ENCODE peak calls at places on chromosomes 13 and 19, in four cellular contexts. G is WTC11, A is HepG2, V is GM12878. E is an unnamed sample.

GRCh38 chr13:49116873-49117272 is 103.3 kb upstream of the MLNR start:
- DNase-seq in G (no peak), A (no peak), V (no peak), E (no peak)

GRCh38 chr19:44875666-44876418 is 15.2 kb upstream of the TOMM40 start:
- DNase-seq in G (no peak), A (no peak), V (no peak), E (no peak)

GRCh38 chr13:21018220-21018619 is 43.2 kb downstream of the LATS2 start:
- DNase-seq in G (no peak), A (no peak), V (no peak), E (no peak)

GRCh38 chr19:12675940-12676339 is 5.7 kb downstream of the DHPS start:
- DNase-seq in G (no peak), A (no peak), V (no peak), E (no peak)

GRCh38 chr13:77891486-77891885 is 27.1 kb downstream of the EDNRB start:
- DNase-seq in G (no peak), A (no peak), V (no peak), E (no peak)

GRCh38 chr19:37874784-37875183 is 31.6 kb downstream of the WDR87 start:
- DNase-seq in G (no peak), A (peak; percentile 47), V (no peak), E (no peak)

GRCh38 chr19:47356900-47357299 is 7.8 kb downstream of the DHX34 start:
- DNase-seq in G (no peak), A (no peak), V (no peak), E (no peak)

GRCh38 chr13:90806905-90807304 is 540.6 kb upstream of the MIR17HG start:
- DNase-seq in G (no peak), A (no peak), V (no peak), E (no peak)

GRCh38 chr19:50003810-50004419 is 21.3 kb downstream of the VRK3 start:
- DNase-seq in G (no peak), A (no peak), V (peak; percentile 44), E (peak; percentile 50)

GRCh38 chr13:31945202-31945978 is 86.2 kb upstream of the FRY start:
- DNase-seq in G (no peak), A (no peak), V (no peak), E (no peak)

GRCh38 chr13:48772908-48773307 is 119.2 kb downstream of the CYSLTR2 start:
- DNase-seq in G (no peak), A (no peak), V (no peak), E (no peak)

GRCh38 chr19:17620696-17621095 is 65.2 kb downstream of the COLGALT1 start:
- DNase-seq in G (no peak), A (no peak), V (no peak), E (no peak)

GRCh38 chr19:4705413-4706131 is 18.1 kb downstream of the DPP9 start:
- DNase-seq in G (no peak), A (peak; percentile 89), V (no peak), E (no peak)

GRCh38 chr19:11374449-11375142 is at the start of gene SWSAP1:
- DNase-seq in G (peak; percentile 98), A (peak; percentile 99), V (peak; percentile 99), E (peak; percentile 99)

GRCh38 chr19:3284759-3285646 is 60.5 kb downstream of the CELF5 start:
- DNase-seq in G (peak; percentile 100), A (peak; percentile 87), V (no peak), E (peak; percentile 97)

GRCh38 chr13:101382086-101382485 is 34.2 kb downstream of the NALCN start:
- DNase-seq in G (no peak), A (no peak), V (no peak), E (no peak)

GRCh38 chr13:101382701-101383100 is 33.6 kb downstream of the NALCN start:
- DNase-seq in G (no peak), A (no peak), V (no peak), E (no peak)

GRCh38 chr13:101384929-101385328 is 31.4 kb downstream of the NALCN start:
- DNase-seq in G (no peak), A (no peak), V (no peak), E (no peak)

DNA sequence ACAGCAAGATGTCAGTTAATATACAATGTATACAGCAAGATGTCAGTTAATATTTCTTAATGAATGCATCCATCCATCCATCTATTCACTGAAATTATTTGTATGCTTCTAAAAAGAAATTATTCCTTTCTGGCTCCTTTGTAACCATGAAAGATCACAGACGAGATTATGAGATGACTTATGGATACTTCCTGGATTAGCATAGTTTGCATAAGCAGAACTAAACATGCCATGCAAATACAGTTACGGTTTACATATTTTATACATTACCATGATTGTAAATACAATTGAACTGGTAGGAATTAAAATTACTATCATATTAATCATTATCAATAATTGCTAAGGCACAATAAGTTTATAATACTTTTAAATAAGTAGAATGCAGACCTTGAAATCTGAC is 32.7 kb downstream of the NALCN start:
- DNase-seq in G (no peak), A (no peak), V (no peak), E (no peak)
- TF ChIP-seq CBFB in G (no peak), A (no peak), V (no peak), E (no peak)

GRCh38 chr19:23946569-23946968 is 31.9 kb downstream of the ZNF726 start:
- DNase-seq in G (no peak), A (no peak), V (no peak), E (no peak)

GRCh38 chr19:23949611-23950010 is 34.9 kb downstream of the ZNF726 start:
- DNase-seq in G (no peak), A (no peak), V (no peak), E (no peak)
- TF ChIP-seq CBFB in G (no peak), A (no peak), V (no peak), E (no peak)

GRCh38 chr13:55528434-55528833 is 1612.3 kb upstream of the PRR20A start:
- DNase-seq in G (no peak), A (no peak), V (no peak), E (no peak)
- TF ChIP-seq CBFB in G (no peak), A (no peak), V (no peak), E (no peak)

GRCh38 chr19:40422428-40423226 is 3.2 kb downstream of the SERTAD1 start:
- DNase-seq in G (no peak), A (no peak), V (no peak), E (no peak)
- TF ChIP-seq CBFB in G (no peak), A (no peak), V (no peak), E (no peak)

GRCh38 chr19:1294688-1295087 is 9.0 kb downstream of the EFNA2 start:
- DNase-seq in G (no peak), A (no peak), V (no peak), E (no peak)

GRCh38 chr19:1293782-1294621 is 8.3 kb downstream of the EFNA2 start:
- DNase-seq in G (no peak), A (no peak), V (no peak), E (no peak)

GRCh38 chr19:1296078-1296477 is 10.4 kb downstream of the EFNA2 start:
- DNase-seq in G (no peak), A (no peak), V (no peak), E (no peak)

GRCh38 chr19:1296575-1297271 is 11.1 kb downstream of the EFNA2 start:
- DNase-seq in G (no peak), A (no peak), V (no peak), E (no peak)

DNA sequence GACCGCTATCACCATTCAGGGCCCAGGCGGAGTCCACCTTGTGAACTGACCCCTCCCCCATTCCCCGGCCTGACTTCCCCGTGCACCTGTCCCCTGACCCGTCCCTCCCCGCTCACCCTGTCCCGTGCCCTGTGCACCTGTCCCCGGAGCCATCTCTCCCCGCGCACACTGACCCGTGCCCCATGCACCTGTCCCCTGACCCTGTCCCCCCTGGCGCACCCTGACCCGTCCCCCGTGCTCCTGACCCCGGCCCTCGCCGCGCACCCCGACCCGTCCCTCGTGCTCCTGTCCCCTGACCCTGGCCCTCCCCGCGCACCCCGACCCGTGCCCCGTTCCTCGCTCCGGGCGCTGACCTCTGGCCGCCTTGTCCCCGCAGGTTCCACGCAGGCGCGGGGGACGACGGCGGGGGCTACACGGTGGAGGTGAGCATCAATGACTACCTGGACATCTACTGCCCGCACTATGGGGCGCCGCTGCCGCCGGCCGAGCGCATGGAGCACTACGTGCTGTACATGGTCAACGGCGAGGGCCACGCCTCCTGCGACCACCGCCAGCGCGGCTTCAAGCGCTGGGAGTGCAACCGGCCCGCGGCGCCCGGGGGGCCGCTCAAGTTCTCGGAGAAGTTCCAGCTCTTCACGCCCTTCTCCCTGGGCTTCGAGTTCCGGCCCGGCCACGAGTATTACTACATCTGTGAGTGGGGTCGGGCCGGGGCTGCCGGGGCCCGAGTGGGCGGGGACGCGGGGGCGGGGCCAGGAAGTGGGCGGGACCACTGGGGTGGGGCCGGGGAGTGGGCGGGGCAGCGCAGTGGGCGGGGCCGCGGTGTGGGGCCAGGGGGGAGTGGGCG is 9.7 kb downstream of the EFNA2 start:
- DNase-seq in G (peak; percentile 66), A (no peak), V (no peak), E (peak; percentile 63)
- TF ChIP-seq CBFB in G (no peak), A (no peak), V (no peak), E (no peak)

DNA sequence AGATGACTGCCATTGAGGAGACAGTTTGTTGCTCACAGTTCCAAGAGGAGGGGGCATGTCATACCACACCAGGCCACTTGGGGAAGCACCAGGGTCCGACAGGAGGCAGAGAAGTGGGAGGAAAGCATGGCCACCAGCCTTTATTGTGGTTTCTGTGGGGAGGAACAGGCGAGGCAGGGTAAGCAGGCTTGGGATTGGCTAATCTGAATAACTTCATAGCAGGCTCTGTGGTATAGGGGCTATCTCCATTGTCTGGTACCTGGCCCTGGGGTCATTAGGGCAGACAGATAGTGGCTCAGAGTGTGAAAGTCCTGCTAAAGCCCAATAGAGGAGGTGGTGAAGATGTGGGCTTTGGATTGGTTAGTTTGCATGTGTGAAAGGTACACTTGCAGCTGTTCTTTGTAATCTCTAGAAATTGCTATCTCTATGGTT is 35.5 kb downstream of the CBY2 start:
- DNase-seq in G (peak; percentile 59), A (no peak), V (no peak), E (peak; percentile 34)
- TF ChIP-seq CBFB in G (no peak), A (no peak), V (peak; percentile 71), E (no peak)

GRCh38 chr19:6987850-6988249 is 33.4 kb downstream of the MBD3L2B start:
- DNase-seq in G (no peak), A (no peak), V (no peak), E (no peak)

GRCh38 chr19:6979341-6979740 is 41.9 kb downstream of the MBD3L2B start:
- DNase-seq in G (no peak), A (no peak), V (no peak), E (no peak)

GRCh38 chr19:6988257-6988656 is 33.0 kb downstream of the MBD3L2B start:
- DNase-seq in G (no peak), A (no peak), V (no peak), E (no peak)

DNA sequence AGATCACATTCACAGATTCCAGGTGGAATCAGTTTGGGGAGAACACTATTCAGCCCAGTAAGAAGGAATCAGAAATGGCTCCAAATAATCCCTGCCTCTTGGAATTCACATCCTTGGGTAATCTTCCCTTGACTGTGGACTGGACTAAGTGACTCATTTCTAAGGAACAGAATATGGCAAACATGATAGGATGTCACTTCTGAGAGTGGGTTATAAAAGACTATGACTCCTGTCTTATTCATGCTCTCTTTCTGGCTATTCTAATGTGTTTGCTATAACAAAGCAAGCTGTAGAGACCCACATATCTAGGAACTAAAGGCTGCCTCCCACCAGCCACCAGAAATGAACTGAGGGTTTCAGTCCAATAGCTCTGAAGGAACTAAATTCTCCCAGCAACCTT is 37.8 kb downstream of the MBD3L2B start:
- DNase-seq in G (no peak), A (no peak), V (no peak), E (no peak)
- TF ChIP-seq CBFB in G (no peak), A (no peak), V (no peak), E (no peak)